ENCODE peak calls at places on chromosomes 11 and 22, in ten cellular contexts. O is A549, A is H1, X is NB4, N is SK-N-SH, R is HCT116, C is GM12878, P is endothelial cell of umbilical vein, S is HepG2, I is K562. W is an unnamed sample.

GRCh38 chr11:2569321-2569721 is 124.5 kb downstream of the KCNQ1 start:
- DNase-seq in O (no peak), A (no peak), X (peak), N (no peak), R (no peak), C (no peak), P (no peak), S (no peak), I (no peak), W (no peak)

GRCh38 chr11:114061053-114062049 is 1.8 kb downstream of the ZBTB16 start:
- DNase-seq in O (no peak), A (peak), X (peak), N (peak), R (no peak), C (no peak), P (peak), S (no peak), I (peak), W (peak)

GRCh38 chr11:27218498-27219038 is 144.4 kb downstream of the CCDC34 start:
- DNase-seq in O (no peak), A (peak), X (no peak), N (no peak), R (no peak), C (no peak), P (no peak), S (no peak), I (no peak), W (no peak)

GRCh38 chr22:28442951-28443876 is 236.4 kb downstream of the TTC28 start:
- DNase-seq in O (no peak), A (peak), X (peak), N (peak), R (no peak), C (no peak), P (peak), S (peak), I (peak), W (peak)

GRCh38 chr22:50252081-50253045 is 1.3 kb upstream of the HDAC10 start:
- DNase-seq in O (no peak), A (peak), X (peak), N (peak), R (no peak), C (no peak), P (peak), S (peak), I (no peak), W (peak)

GRCh38 chr11:71325418-71326327 is 73.3 kb upstream of the SHANK2 start:
- DNase-seq in O (no peak), A (no peak), X (no peak), N (no peak), R (no peak), C (no peak), P (no peak), S (no peak), I (no peak), W (no peak)

GRCh38 chr11:61610905-61611304 is 30.0 kb upstream of the SYT7 start:
- DNase-seq in O (no peak), A (no peak), X (no peak), N (no peak), R (no peak), C (no peak), P (no peak), S (no peak), I (no peak), W (no peak)

GRCh38 chr11:30521297-30522071 is 64.7 kb downstream of the MPPED2 start:
- DNase-seq in O (no peak), A (no peak), X (no peak), N (no peak), R (no peak), C (no peak), P (no peak), S (no peak), I (no peak), W (no peak)

GRCh38 chr22:27651486-27651885 is 150.1 kb downstream of the MN1 start:
- DNase-seq in O (no peak), A (no peak), X (no peak), N (no peak), R (no peak), C (no peak), P (no peak), S (no peak), I (no peak), W (no peak)

GRCh38 chr11:10459029-10459970 is 4.2 kb downstream of the AMPD3 start:
- DNase-seq in O (no peak), A (peak), X (peak), N (no peak), R (no peak), C (peak), P (no peak), S (no peak), I (peak), W (no peak)

GRCh38 chr11:129061466-129062194 is 119.0 kb upstream of the TP53AIP1 start:
- DNase-seq in O (peak), A (no peak), X (no peak), N (no peak), R (peak), C (no peak), P (peak), S (no peak), I (no peak), W (no peak)

GRCh38 chr11:66237867-66238266 is 30.6 kb upstream of the RAB1B start:
- DNase-seq in O (no peak), A (no peak), X (no peak), N (no peak), R (no peak), C (no peak), P (no peak), S (no peak), I (no peak), W (no peak)

GRCh38 chr22:47206819-47207218 is 444.4 kb downstream of the TBC1D22A start:
- DNase-seq in O (no peak), A (no peak), X (no peak), N (no peak), R (no peak), C (no peak), P (no peak), S (no peak), I (no peak), W (no peak)
- TF ChIP-seq MAX in O (no peak), A (no peak), X (no peak), N (no peak), R (no peak), C (no peak), P (no peak), S (no peak), I (no peak), W (no peak)

DNA sequence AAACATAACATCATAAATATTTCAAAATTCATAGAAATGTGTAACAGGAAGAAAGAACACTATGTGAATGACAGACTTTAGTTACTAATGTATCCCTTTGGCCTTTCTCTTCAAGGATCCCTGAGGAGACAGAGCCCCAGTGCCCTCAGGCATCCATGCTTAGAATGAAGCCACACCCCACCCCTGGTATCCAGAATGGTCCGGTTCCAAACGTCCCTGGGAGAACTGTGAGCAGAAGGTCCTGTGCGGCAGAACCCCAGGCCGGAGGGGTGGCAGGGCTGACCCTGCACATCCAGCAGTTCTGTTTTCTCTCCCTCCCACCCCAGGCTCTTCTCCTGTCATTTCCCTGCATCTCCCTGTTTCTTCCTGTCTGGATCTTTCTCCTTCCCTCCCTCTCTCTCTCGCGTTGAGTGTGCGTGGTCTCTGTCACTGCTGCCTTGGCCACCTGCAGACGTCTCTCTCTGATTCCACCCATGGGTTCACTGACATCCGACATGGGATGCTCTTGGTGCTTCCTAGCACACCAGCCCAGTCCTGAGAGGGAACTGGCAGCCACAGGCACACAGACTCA is 5.6 kb downstream of the RFPL1 start:
- DNase-seq in O (no peak), A (no peak), X (no peak), N (no peak), R (no peak), C (no peak), P (no peak), S (no peak), I (no peak), W (no peak)
- TF ChIP-seq MAX in O (no peak), A (no peak), X (no peak), N (no peak), R (no peak), C (no peak), P (no peak), S (no peak), I (no peak), W (no peak)

DNA sequence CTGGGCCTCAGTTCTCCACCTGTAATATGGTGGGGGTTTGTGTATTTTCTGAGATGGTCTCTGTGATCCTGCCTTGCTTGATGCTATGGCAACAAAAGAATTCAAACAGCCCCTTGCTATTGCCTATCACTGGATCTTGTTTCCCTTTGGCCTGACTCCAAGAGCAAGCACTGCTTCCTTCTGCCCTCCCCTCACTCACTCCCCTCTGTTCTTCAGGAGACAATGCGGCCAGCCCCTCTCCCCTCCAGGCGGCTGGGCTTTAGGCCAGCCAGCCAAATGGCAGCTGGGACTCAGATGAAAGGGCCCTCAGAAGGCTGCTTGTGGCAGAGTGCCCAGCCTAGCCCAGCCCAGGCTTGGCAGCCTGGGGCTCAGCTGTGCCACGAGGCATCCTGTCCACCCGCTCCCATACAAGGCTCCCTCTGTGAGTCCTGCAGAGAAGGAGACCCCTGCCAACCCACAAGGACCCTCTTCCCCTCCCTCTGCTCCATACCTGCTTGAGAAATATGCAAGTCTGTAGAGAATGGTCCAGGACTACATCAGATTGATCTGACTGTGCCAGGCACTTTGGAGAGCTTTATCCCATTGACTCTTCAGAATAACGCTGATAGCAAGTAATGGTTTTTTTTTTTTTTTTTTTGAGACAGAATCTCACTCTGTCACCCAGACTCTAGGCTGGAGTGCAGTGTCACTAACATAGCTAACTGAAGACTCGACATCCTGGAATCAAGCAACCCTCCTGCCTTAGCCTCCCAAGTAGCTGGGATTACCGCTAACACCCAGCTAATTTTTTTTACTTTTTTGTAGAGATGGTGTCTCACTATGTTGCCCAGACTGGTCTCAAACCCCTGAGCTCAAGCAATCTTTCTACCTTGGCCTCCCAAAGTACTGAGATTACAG is 7.6 kb upstream of the KCTD14 start:
- DNase-seq in O (no peak), A (no peak), X (no peak), N (peak), R (no peak), C (no peak), P (peak), S (peak), I (no peak), W (no peak)
- TF ChIP-seq MAX in O (no peak), A (no peak), X (no peak), N (peak), R (peak), C (no peak), P (no peak), S (no peak), I (no peak), W (no peak)

GRCh38 chr11:7170431-7170830 is 81.3 kb upstream of the SYT9 start:
- DNase-seq in O (no peak), A (no peak), X (no peak), N (no peak), R (no peak), C (no peak), P (no peak), S (no peak), I (no peak), W (no peak)

GRCh38 chr11:7165911-7166310 is 77.1 kb downstream of the RBMXL2 start:
- DNase-seq in O (no peak), A (no peak), X (no peak), N (peak), R (no peak), C (no peak), P (no peak), S (no peak), I (no peak), W (no peak)

GRCh38 chr11:7168741-7168990 is 79.9 kb downstream of the RBMXL2 start:
- DNase-seq in O (no peak), A (no peak), X (no peak), N (no peak), R (no peak), C (no peak), P (no peak), S (no peak), I (no peak), W (no peak)

GRCh38 chr11:7167976-7168740 is 79.4 kb downstream of the RBMXL2 start:
- DNase-seq in O (no peak), A (no peak), X (no peak), N (no peak), R (no peak), C (no peak), P (no peak), S (no peak), I (no peak), W (no peak)
- TF ChIP-seq MAX in O (no peak), A (no peak), X (no peak), N (no peak), R (no peak), C (no peak), P (no peak), S (no peak), I (no peak), W (no peak)

GRCh38 chr22:47168900-47169800 is 406.7 kb downstream of the TBC1D22A start:
- DNase-seq in O (peak), A (peak), X (peak), N (peak), R (no peak), C (no peak), P (peak), S (peak), I (no peak), W (peak)
- TF ChIP-seq MAX in O (no peak), A (no peak), X (no peak), N (no peak), R (no peak), C (no peak), P (no peak), S (no peak), I (no peak), W (no peak)

DNA sequence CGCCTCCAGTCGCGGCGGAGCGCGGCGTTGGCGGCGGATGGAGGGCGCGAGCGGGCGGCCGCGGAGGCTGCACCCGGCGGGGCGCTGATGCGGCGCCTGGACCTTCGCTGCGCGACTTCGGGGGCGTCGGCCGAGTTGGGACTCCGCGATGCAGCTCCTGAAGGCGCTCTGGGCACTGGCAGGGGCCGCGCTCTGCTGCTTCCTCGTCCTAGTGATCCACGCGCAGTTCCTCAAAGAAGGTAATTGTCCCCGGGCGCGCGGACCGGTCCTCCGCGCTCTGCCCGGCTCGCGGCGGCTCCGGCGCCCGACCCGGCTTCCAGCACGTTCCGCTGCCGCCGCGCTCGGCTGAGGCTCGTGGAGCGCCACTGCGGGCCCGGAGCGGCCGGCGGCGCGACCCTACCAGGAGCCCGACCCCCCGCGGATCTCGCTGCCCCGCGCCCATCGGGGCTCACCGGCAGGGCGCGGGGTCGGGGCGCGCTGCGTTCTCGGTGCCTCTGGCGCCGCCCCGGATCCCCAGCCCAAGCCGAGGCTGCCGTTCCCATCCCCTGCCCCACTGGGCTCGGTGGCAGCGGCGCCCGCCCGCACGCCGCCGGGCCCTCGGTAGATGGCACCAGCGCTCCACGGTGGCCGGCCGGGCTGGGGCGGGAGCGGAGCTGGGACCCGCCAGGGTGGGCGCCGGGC is 1251.2 kb downstream of the BRD1 start:
- DNase-seq in O (peak), A (peak), X (peak), N (peak), R (no peak), C (no peak), P (no peak), S (no peak), I (no peak), W (peak)
- TF ChIP-seq MAX in O (no peak), A (no peak), X (no peak), N (no peak), R (no peak), C (no peak), P (no peak), S (no peak), I (no peak), W (no peak)

DNA sequence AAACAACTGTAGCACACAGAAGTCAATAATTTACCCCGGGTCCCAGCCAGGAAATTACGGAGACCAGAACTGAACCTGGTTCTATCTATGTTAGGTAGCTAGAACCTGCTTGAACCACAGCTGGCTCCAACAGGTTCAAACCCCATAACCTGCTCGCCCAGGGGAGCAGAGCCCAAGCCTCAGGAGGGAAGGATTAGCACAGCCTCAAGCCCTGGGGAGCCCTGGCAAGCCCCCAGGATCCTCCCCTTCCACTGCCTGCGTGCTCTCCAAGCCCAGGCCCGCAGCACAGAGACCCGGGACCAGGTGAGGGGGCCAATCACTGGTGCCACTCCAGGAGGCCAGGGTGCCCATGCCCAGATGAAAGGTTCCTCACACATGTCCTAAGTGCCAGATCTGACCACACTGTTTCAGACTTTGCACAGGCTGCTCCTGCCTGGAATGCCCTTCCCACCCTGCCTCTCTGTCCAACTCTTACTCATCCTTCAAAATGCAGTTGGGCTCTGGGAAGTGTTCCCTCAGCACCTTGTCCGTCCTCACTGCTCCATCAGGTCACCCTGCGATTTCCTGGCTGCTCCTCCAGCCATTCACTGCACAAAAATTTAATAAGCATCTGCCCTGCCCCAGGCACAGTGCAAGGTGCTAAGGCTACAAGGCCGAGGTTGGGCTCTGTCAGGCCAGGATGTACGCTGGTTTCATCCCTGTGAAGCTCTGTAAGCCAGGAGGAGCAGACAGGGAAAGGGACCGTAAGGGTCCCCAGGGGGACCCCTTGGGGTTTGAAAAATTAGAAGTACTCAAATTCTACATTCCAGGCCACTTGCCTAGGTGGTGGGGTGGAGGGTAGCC is 32.2 kb downstream of the ARRB1 start:
- DNase-seq in O (no peak), A (no peak), X (no peak), N (no peak), R (no peak), C (no peak), P (no peak), S (no peak), I (no peak), W (no peak)
- TF ChIP-seq MAX in O (no peak), A (no peak), X (no peak), N (no peak), R (no peak), C (no peak), P (no peak), S (no peak), I (no peak), W (no peak)

GRCh38 chr22:39821008-39821407 is 72.6 kb downstream of the ENTHD1 start:
- DNase-seq in O (no peak), A (no peak), X (no peak), N (no peak), R (no peak), C (no peak), P (no peak), S (no peak), I (no peak), W (no peak)
- TF ChIP-seq MAX in O (no peak), A (no peak), X (no peak), N (no peak), R (no peak), C (no peak), P (no peak), S (no peak), I (no peak), W (no peak)

GRCh38 chr11:9265211-9266131 is at the start of gene DENND5A:
- DNase-seq in O (peak), A (peak), X (peak), N (peak), R (peak), C (no peak), P (peak), S (peak), I (peak), W (peak)

GRCh38 chr11:9267680-9268079 is 2.5 kb upstream of the DENND5A start:
- DNase-seq in O (no peak), A (no peak), X (no peak), N (no peak), R (no peak), C (no peak), P (no peak), S (no peak), I (no peak), W (no peak)

GRCh38 chr11:9264381-9265210 is 554 bp downstream of the DENND5A start:
- DNase-seq in O (peak), A (peak), X (peak), N (peak), R (no peak), C (no peak), P (peak), S (no peak), I (no peak), W (peak)

GRCh38 chr11:9266132-9266736 is 1.1 kb upstream of the DENND5A start:
- DNase-seq in O (no peak), A (no peak), X (no peak), N (no peak), R (no peak), C (no peak), P (no peak), S (peak), I (no peak), W (no peak)

GRCh38 chr11:9266926-9267325 is 1.8 kb upstream of the DENND5A start:
- DNase-seq in O (no peak), A (no peak), X (no peak), N (no peak), R (no peak), C (no peak), P (no peak), S (no peak), I (no peak), W (no peak)
- TF ChIP-seq MAX in O (no peak), A (no peak), X (no peak), N (no peak), R (no peak), C (no peak), P (no peak), S (no peak), I (no peak), W (no peak)

DNA sequence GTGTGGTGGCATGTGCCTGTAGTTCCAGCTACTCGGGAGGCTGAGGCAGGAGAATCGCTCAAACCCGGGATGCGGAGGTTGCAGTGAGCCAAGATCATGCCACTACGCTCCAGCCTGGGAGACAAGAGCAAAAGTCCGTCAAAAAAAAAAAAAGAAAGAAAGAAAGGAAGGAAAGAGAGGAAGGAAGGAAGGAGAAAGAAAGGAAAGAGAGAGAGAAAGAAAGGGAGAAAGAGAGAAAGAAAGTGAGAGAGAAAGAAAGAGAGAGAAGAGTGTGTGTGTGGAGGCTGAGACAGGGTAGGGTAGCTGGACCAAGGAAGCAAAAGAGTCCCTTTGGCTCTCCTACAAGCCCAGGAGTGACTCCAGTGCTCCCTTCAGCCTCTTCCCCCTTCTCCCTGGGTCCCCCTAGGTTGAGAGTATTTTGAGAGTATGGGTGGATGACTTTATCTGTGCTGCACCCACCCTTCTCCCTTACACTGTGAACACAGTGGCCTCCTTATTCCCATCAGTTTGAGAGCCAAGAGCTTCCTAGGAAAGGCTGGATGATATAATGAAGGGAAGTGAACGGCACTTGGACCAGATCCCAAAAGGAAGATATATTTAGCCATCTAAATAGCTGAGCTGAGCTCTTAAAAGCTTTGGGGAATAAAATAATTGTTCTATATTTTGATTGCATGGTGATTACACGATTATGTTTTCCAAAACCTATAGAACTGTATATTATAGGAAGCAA is 9.5 kb upstream of the DENND5A start:
- DNase-seq in O (no peak), A (no peak), X (no peak), N (no peak), R (no peak), C (no peak), P (peak), S (no peak), I (no peak), W (no peak)
- TF ChIP-seq MAX in O (no peak), A (no peak), X (no peak), N (no peak), R (no peak), C (no peak), P (no peak), S (no peak), I (no peak), W (no peak)